ENCODE peak calls at places on chromosomes 3 and 15, in ten cellular contexts. One of them, this sample, is unnamed.

GRCh38 chr15:36880913-36881290 is 219.4 kb downstream of the MEIS2 start:
- DNase-seq in tibial artery: no peak
- DNase-seq in GM23248: no peak
- DNase-seq in right cardiac atrium: no peak
- DNase-seq in BE2C: no peak
- DNase-seq in A549: no peak
- DNase-seq in fibroblast of mammary gland: no peak
- DNase-seq in choroid plexus epithelial cell: no peak
- DNase-seq in CD8-positive, alpha-beta T cell: no peak
- DNase-seq in AG04450: no peak
- DNase-seq in this sample: no peak

GRCh38 chr15:26921433-26921832 is 49.5 kb upstream of the GABRG3 start:
- DNase-seq in right cardiac atrium: no peak
- DNase-seq in choroid plexus epithelial cell: no peak
- DNase-seq in GM23248: no peak
- DNase-seq in tibial artery: no peak
- DNase-seq in AG04450: no peak
- DNase-seq in BE2C: no peak
- DNase-seq in CD8-positive, alpha-beta T cell: no peak
- DNase-seq in fibroblast of mammary gland: no peak
- DNase-seq in A549: no peak
- DNase-seq in this sample: no peak

GRCh38 chr15:52180196-52180835 is 10.9 kb downstream of the GNB5 start:
- DNase-seq in right cardiac atrium: no peak
- DNase-seq in choroid plexus epithelial cell: peak; percentile 18
- DNase-seq in GM23248: peak; percentile 7
- DNase-seq in tibial artery: no peak
- DNase-seq in AG04450: no peak
- DNase-seq in BE2C: no peak
- DNase-seq in A549: no peak
- DNase-seq in CD8-positive, alpha-beta T cell: peak; percentile 37
- DNase-seq in fibroblast of mammary gland: no peak
- DNase-seq in this sample: peak; percentile 71

GRCh38 chr3:188590556-188590955 is 436.6 kb downstream of the LPP start:
- DNase-seq in AG04450: no peak
- DNase-seq in right cardiac atrium: no peak
- DNase-seq in CD8-positive, alpha-beta T cell: no peak
- DNase-seq in tibial artery: no peak
- DNase-seq in A549: no peak
- DNase-seq in fibroblast of mammary gland: no peak
- DNase-seq in GM23248: no peak
- DNase-seq in BE2C: no peak
- DNase-seq in choroid plexus epithelial cell: no peak
- DNase-seq in this sample: no peak

GRCh38 chr15:84749111-84749991 is 959 bp downstream of the ZNF592 start:
- DNase-seq in right cardiac atrium: peak; percentile 75
- DNase-seq in choroid plexus epithelial cell: peak; percentile 41
- DNase-seq in AG04450: no peak
- DNase-seq in BE2C: peak; percentile 22
- DNase-seq in tibial artery: peak; percentile 38
- DNase-seq in fibroblast of mammary gland: peak; percentile 32
- DNase-seq in CD8-positive, alpha-beta T cell: peak; percentile 38
- DNase-seq in GM23248: peak; percentile 63
- DNase-seq in A549: peak; percentile 34
- DNase-seq in this sample: peak; percentile 16

GRCh38 chr3:151214459-151214858 is 11.4 kb upstream of the GPR171 start:
- DNase-seq in right cardiac atrium: no peak
- DNase-seq in tibial artery: no peak
- DNase-seq in CD8-positive, alpha-beta T cell: no peak
- DNase-seq in fibroblast of mammary gland: no peak
- DNase-seq in AG04450: no peak
- DNase-seq in BE2C: no peak
- DNase-seq in A549: no peak
- DNase-seq in GM23248: no peak
- DNase-seq in choroid plexus epithelial cell: no peak
- DNase-seq in this sample: no peak

GRCh38 chr3:133884547-133885240 is 11.0 kb downstream of the RAB6B start:
- DNase-seq in BE2C: no peak
- DNase-seq in AG04450: no peak
- DNase-seq in choroid plexus epithelial cell: no peak
- DNase-seq in GM23248: no peak
- DNase-seq in right cardiac atrium: no peak
- DNase-seq in fibroblast of mammary gland: no peak
- DNase-seq in tibial artery: no peak
- DNase-seq in CD8-positive, alpha-beta T cell: no peak
- DNase-seq in A549: no peak
- DNase-seq in this sample: no peak

GRCh38 chr3:13148561-13149330 is 75.5 kb upstream of the IQSEC1 start:
- DNase-seq in BE2C: no peak
- DNase-seq in right cardiac atrium: no peak
- DNase-seq in fibroblast of mammary gland: no peak
- DNase-seq in A549: no peak
- DNase-seq in GM23248: no peak
- DNase-seq in AG04450: no peak
- DNase-seq in CD8-positive, alpha-beta T cell: no peak
- DNase-seq in tibial artery: peak; percentile 17
- DNase-seq in choroid plexus epithelial cell: no peak
- DNase-seq in this sample: no peak

DNA sequence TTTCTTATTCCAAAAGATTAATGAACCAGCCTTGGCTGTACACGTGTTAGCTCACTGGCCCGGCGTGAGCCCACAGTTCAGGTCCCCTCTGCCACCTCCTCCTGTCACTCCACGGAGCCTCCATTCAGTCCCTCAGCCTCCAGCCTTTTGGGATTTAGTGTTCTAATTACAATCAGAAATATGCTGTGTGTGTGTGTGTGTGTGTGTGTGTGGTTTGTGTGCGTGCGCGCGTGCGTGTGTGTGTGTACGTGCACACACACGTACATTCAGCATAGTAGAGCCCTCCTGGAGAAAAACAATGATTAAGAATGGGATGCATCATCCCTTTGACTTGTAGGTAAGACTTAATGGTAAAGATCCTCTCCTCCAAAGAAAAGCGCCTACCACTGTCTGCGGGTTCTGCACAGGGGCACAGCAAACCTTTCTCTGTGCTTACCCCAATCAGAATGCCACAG is 791 bp downstream of the CA12 start:
- DNase-seq in CD8-positive, alpha-beta T cell: no peak
- DNase-seq in GM23248: peak; percentile 50
- DNase-seq in fibroblast of mammary gland: peak; percentile 54
- DNase-seq in tibial artery: no peak
- DNase-seq in A549: no peak
- DNase-seq in AG04450: no peak
- DNase-seq in BE2C: no peak
- DNase-seq in choroid plexus epithelial cell: no peak
- DNase-seq in right cardiac atrium: no peak
- DNase-seq in this sample: no peak
- H3K4me3 ChIP-seq in CD8-positive, alpha-beta T cell: no peak overlapping the region
- H3K4me3 ChIP-seq in GM23248: peak overlapping the region; percentile 94
- H3K4me3 ChIP-seq in fibroblast of mammary gland: peak overlapping the region; percentile 82
- H3K4me3 ChIP-seq in tibial artery: peak overlapping the region; percentile 40
- H3K4me3 ChIP-seq in A549: peak overlapping the region; percentile 92
- H3K4me3 ChIP-seq in AG04450: peak overlapping the region; percentile 73
- H3K4me3 ChIP-seq in BE2C: peak overlapping the region; percentile 58
- H3K4me3 ChIP-seq in choroid plexus epithelial cell: peak overlapping the region; percentile 68
- H3K4me3 ChIP-seq in right cardiac atrium: peak overlapping the region; percentile 51
- H3K4me3 ChIP-seq in this sample: no peak overlapping the region

GRCh38 chr15:72604794-72605193 is 49.7 kb upstream of the GOLGA6B start:
- DNase-seq in fibroblast of mammary gland: peak; percentile 3
- DNase-seq in CD8-positive, alpha-beta T cell: no peak
- DNase-seq in right cardiac atrium: no peak
- DNase-seq in GM23248: peak; percentile 20
- DNase-seq in AG04450: no peak
- DNase-seq in choroid plexus epithelial cell: peak; percentile 7
- DNase-seq in tibial artery: no peak
- DNase-seq in BE2C: no peak
- DNase-seq in A549: peak; percentile 12
- DNase-seq in this sample: no peak
- H3K4me3 ChIP-seq in fibroblast of mammary gland: no peak overlapping the region
- H3K4me3 ChIP-seq in CD8-positive, alpha-beta T cell: no peak overlapping the region
- H3K4me3 ChIP-seq in right cardiac atrium: no peak overlapping the region
- H3K4me3 ChIP-seq in GM23248: no peak overlapping the region
- H3K4me3 ChIP-seq in AG04450: no peak overlapping the region
- H3K4me3 ChIP-seq in choroid plexus epithelial cell: no peak overlapping the region
- H3K4me3 ChIP-seq in tibial artery: no peak overlapping the region
- H3K4me3 ChIP-seq in BE2C: no peak overlapping the region
- H3K4me3 ChIP-seq in A549: no peak overlapping the region
- H3K4me3 ChIP-seq in this sample: no peak overlapping the region

GRCh38 chr15:39429898-39430357 is 151.0 kb upstream of the THBS1 start:
- DNase-seq in CD8-positive, alpha-beta T cell: no peak
- DNase-seq in A549: peak; percentile 24
- DNase-seq in fibroblast of mammary gland: peak; percentile 91
- DNase-seq in AG04450: peak; percentile 68
- DNase-seq in GM23248: peak; percentile 86
- DNase-seq in BE2C: no peak
- DNase-seq in tibial artery: no peak
- DNase-seq in right cardiac atrium: no peak
- DNase-seq in choroid plexus epithelial cell: peak; percentile 95
- DNase-seq in this sample: no peak

GRCh38 chr15:39427705-39428104 is 153.2 kb upstream of the THBS1 start:
- DNase-seq in fibroblast of mammary gland: no peak
- DNase-seq in right cardiac atrium: no peak
- DNase-seq in A549: no peak
- DNase-seq in choroid plexus epithelial cell: no peak
- DNase-seq in tibial artery: no peak
- DNase-seq in GM23248: no peak
- DNase-seq in CD8-positive, alpha-beta T cell: no peak
- DNase-seq in BE2C: no peak
- DNase-seq in AG04450: no peak
- DNase-seq in this sample: no peak

GRCh38 chr15:39431371-39431770 is 149.5 kb upstream of the THBS1 start:
- DNase-seq in GM23248: peak; percentile 57
- DNase-seq in right cardiac atrium: no peak
- DNase-seq in fibroblast of mammary gland: peak; percentile 31
- DNase-seq in BE2C: no peak
- DNase-seq in tibial artery: no peak
- DNase-seq in choroid plexus epithelial cell: peak; percentile 62
- DNase-seq in AG04450: no peak
- DNase-seq in CD8-positive, alpha-beta T cell: no peak
- DNase-seq in A549: no peak
- DNase-seq in this sample: no peak

GRCh38 chr15:39430389-39430788 is 150.5 kb upstream of the THBS1 start:
- DNase-seq in A549: no peak
- DNase-seq in choroid plexus epithelial cell: no peak
- DNase-seq in AG04450: no peak
- DNase-seq in tibial artery: no peak
- DNase-seq in BE2C: no peak
- DNase-seq in GM23248: no peak
- DNase-seq in CD8-positive, alpha-beta T cell: no peak
- DNase-seq in right cardiac atrium: peak; percentile 66
- DNase-seq in fibroblast of mammary gland: no peak
- DNase-seq in this sample: no peak

GRCh38 chr15:39426552-39427532 is 154.0 kb upstream of the THBS1 start:
- DNase-seq in fibroblast of mammary gland: no peak
- DNase-seq in AG04450: no peak
- DNase-seq in CD8-positive, alpha-beta T cell: peak; percentile 71
- DNase-seq in A549: no peak
- DNase-seq in GM23248: peak; percentile 80
- DNase-seq in right cardiac atrium: peak; percentile 70
- DNase-seq in tibial artery: peak; percentile 63
- DNase-seq in choroid plexus epithelial cell: peak; percentile 86
- DNase-seq in BE2C: no peak
- DNase-seq in this sample: peak; percentile 84
- H3K4me3 ChIP-seq in fibroblast of mammary gland: no peak overlapping the region
- H3K4me3 ChIP-seq in AG04450: peak overlapping the region; percentile 14
- H3K4me3 ChIP-seq in CD8-positive, alpha-beta T cell: peak overlapping the region; percentile 13
- H3K4me3 ChIP-seq in A549: no peak overlapping the region
- H3K4me3 ChIP-seq in GM23248: peak overlapping the region; percentile 10
- H3K4me3 ChIP-seq in right cardiac atrium: no peak overlapping the region
- H3K4me3 ChIP-seq in tibial artery: no peak overlapping the region
- H3K4me3 ChIP-seq in choroid plexus epithelial cell: no peak overlapping the region
- H3K4me3 ChIP-seq in BE2C: no peak overlapping the region
- H3K4me3 ChIP-seq in this sample: peak overlapping the region; percentile 14

GRCh38 chr3:64239841-64240240 is 14.6 kb upstream of the PRICKLE2 start:
- DNase-seq in BE2C: no peak
- DNase-seq in A549: no peak
- DNase-seq in fibroblast of mammary gland: no peak
- DNase-seq in choroid plexus epithelial cell: no peak
- DNase-seq in AG04450: no peak
- DNase-seq in right cardiac atrium: no peak
- DNase-seq in tibial artery: no peak
- DNase-seq in CD8-positive, alpha-beta T cell: no peak
- DNase-seq in GM23248: no peak
- DNase-seq in this sample: no peak

GRCh38 chr3:64240445-64240844 is 15.2 kb upstream of the PRICKLE2 start:
- DNase-seq in GM23248: no peak
- DNase-seq in BE2C: no peak
- DNase-seq in fibroblast of mammary gland: peak; percentile 29
- DNase-seq in choroid plexus epithelial cell: peak; percentile 64
- DNase-seq in A549: no peak
- DNase-seq in CD8-positive, alpha-beta T cell: no peak
- DNase-seq in right cardiac atrium: no peak
- DNase-seq in tibial artery: no peak
- DNase-seq in AG04450: no peak
- DNase-seq in this sample: no peak

GRCh38 chr3:64240959-64241358 is 15.7 kb upstream of the PRICKLE2 start:
- DNase-seq in A549: no peak
- DNase-seq in tibial artery: no peak
- DNase-seq in right cardiac atrium: no peak
- DNase-seq in CD8-positive, alpha-beta T cell: no peak
- DNase-seq in choroid plexus epithelial cell: no peak
- DNase-seq in AG04450: no peak
- DNase-seq in GM23248: no peak
- DNase-seq in BE2C: no peak
- DNase-seq in fibroblast of mammary gland: no peak
- DNase-seq in this sample: no peak

GRCh38 chr3:64237083-64237482 is 11.8 kb upstream of the PRICKLE2 start:
- DNase-seq in choroid plexus epithelial cell: no peak
- DNase-seq in A549: no peak
- DNase-seq in right cardiac atrium: no peak
- DNase-seq in tibial artery: no peak
- DNase-seq in CD8-positive, alpha-beta T cell: no peak
- DNase-seq in GM23248: no peak
- DNase-seq in BE2C: no peak
- DNase-seq in AG04450: no peak
- DNase-seq in fibroblast of mammary gland: no peak
- DNase-seq in this sample: no peak

GRCh38 chr3:64238971-64239667 is 13.9 kb upstream of the PRICKLE2 start:
- DNase-seq in fibroblast of mammary gland: peak; percentile 93
- DNase-seq in tibial artery: peak; percentile 29
- DNase-seq in right cardiac atrium: peak; percentile 89
- DNase-seq in GM23248: peak; percentile 96
- DNase-seq in BE2C: peak; percentile 76
- DNase-seq in choroid plexus epithelial cell: peak; percentile 98
- DNase-seq in CD8-positive, alpha-beta T cell: no peak
- DNase-seq in A549: peak; percentile 84
- DNase-seq in AG04450: peak; percentile 95
- DNase-seq in this sample: no peak
- H3K4me3 ChIP-seq in fibroblast of mammary gland: no peak overlapping the region
- H3K4me3 ChIP-seq in tibial artery: peak overlapping the region; percentile 16
- H3K4me3 ChIP-seq in right cardiac atrium: no peak overlapping the region
- H3K4me3 ChIP-seq in GM23248: peak overlapping the region; percentile 48
- H3K4me3 ChIP-seq in BE2C: peak overlapping the region; percentile 40
- H3K4me3 ChIP-seq in choroid plexus epithelial cell: peak overlapping the region; percentile 6
- H3K4me3 ChIP-seq in CD8-positive, alpha-beta T cell: no peak overlapping the region
- H3K4me3 ChIP-seq in A549: peak overlapping the region; percentile 18
- H3K4me3 ChIP-seq in AG04450: peak overlapping the region; percentile 37
- H3K4me3 ChIP-seq in this sample: no peak overlapping the region

This sample was measured in CD8-positive, alpha-beta memory T cell.